ENCODE peak calls at places on chromosomes 12 and 14, in five cellular contexts. One of them, this sample, is unnamed.
A peak's percentile ranks its signal among the peaks of the same experiment; 100 is the strongest.

GRCh38 chr12:124592481-124593160 is 25.2 kb upstream of the NCOR2 start:
- DNase-seq in H1: no peak
- DNase-seq in neuronal stem cell: no peak
- DNase-seq in mesenchymal stem cell: no peak
- DNase-seq in IMR-90: no peak
- DNase-seq in this sample: no peak

GRCh38 chr12:49622501-49623141 is 740 bp upstream of the PRPF40B start:
- DNase-seq in IMR-90: peak; percentile 3
- DNase-seq in H1: peak; percentile 66
- DNase-seq in mesenchymal stem cell: no peak
- DNase-seq in neuronal stem cell: no peak
- DNase-seq in this sample: peak; percentile 64

GRCh38 chr12:131455581-131456110 is 255.2 kb upstream of the SFSWAP start:
- DNase-seq in mesenchymal stem cell: no peak
- DNase-seq in H1: no peak
- DNase-seq in IMR-90: no peak
- DNase-seq in neuronal stem cell: no peak
- DNase-seq in this sample: peak; percentile 18

GRCh38 chr12:10016881-10017280 is 6.5 kb downstream of the CLEC12B start:
- DNase-seq in IMR-90: no peak
- DNase-seq in mesenchymal stem cell: no peak
- DNase-seq in neuronal stem cell: no peak
- DNase-seq in H1: no peak
- DNase-seq in this sample: no peak

GRCh38 chr12:45268672-45269406 is 52.9 kb downstream of the ANO6 start:
- DNase-seq in IMR-90: peak; percentile 82
- DNase-seq in mesenchymal stem cell: peak; percentile 89
- DNase-seq in neuronal stem cell: no peak
- DNase-seq in H1: no peak
- DNase-seq in this sample: no peak

GRCh38 chr12:122811777-122812176 is 23.5 kb upstream of the HIP1R start:
- DNase-seq in neuronal stem cell: no peak
- DNase-seq in H1: no peak
- DNase-seq in IMR-90: no peak
- DNase-seq in mesenchymal stem cell: no peak
- DNase-seq in this sample: no peak

GRCh38 chr14:64766430-64767151 is 62.4 kb downstream of the PLEKHG3 start:
- DNase-seq in IMR-90: no peak
- DNase-seq in H1: no peak
- DNase-seq in neuronal stem cell: no peak
- DNase-seq in mesenchymal stem cell: no peak
- DNase-seq in this sample: peak; percentile 81

GRCh38 chr12:2868986-2869385 is 8.0 kb downstream of the FOXM1 start:
- DNase-seq in IMR-90: peak; percentile 73
- DNase-seq in neuronal stem cell: no peak
- DNase-seq in mesenchymal stem cell: peak; percentile 56
- DNase-seq in H1: no peak
- DNase-seq in this sample: no peak

GRCh38 chr12:11666651-11667050 is 17.2 kb downstream of the ETV6 start:
- DNase-seq in H1: no peak
- DNase-seq in mesenchymal stem cell: no peak
- DNase-seq in IMR-90: no peak
- DNase-seq in neuronal stem cell: no peak
- DNase-seq in this sample: peak; percentile 66

GRCh38 chr12:94697631-94698030 is 47.3 kb upstream of the TMCC3 start:
- DNase-seq in mesenchymal stem cell: no peak
- DNase-seq in IMR-90: no peak
- DNase-seq in neuronal stem cell: no peak
- DNase-seq in H1: no peak
- DNase-seq in this sample: no peak

DNA sequence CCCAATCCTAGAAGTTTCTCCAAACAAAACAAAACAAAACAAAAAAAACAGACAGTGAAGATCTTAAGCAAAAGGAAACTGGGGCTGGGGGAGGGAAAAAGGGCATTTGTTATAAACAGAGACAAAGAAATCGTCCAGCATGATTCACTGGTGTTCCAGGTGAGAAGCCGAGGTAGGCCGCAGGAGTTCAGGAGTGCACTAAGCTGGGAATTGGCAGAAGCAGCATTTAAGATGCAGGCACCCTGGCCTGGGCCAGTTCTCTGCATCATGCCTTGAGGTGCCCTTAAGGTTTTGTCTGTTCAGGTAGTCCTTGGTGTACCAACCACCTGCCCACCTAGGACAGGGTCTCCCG is 11.2 kb downstream of the TBX3 start:
- DNase-seq in mesenchymal stem cell: no peak
- DNase-seq in H1: no peak
- DNase-seq in neuronal stem cell: no peak
- DNase-seq in IMR-90: no peak
- DNase-seq in this sample: no peak
- H2BK5ac ChIP-seq in mesenchymal stem cell: no peak overlapping the region
- H2BK5ac ChIP-seq in H1: peak overlapping the region; percentile 26
- H2BK5ac ChIP-seq in neuronal stem cell: no peak overlapping the region
- H2BK5ac ChIP-seq in IMR-90: peak overlapping the region; percentile 89
- H2BK5ac ChIP-seq in this sample: no peak overlapping the region

GRCh38 chr12:25997401-25997973 is 39.0 kb downstream of the RASSF8 start:
- DNase-seq in IMR-90: peak; percentile 93
- DNase-seq in mesenchymal stem cell: peak; percentile 74
- DNase-seq in H1: no peak
- DNase-seq in neuronal stem cell: peak; percentile 63
- DNase-seq in this sample: no peak

GRCh38 chr12:25994901-25995625 is 36.6 kb downstream of the RASSF8 start:
- DNase-seq in mesenchymal stem cell: no peak
- DNase-seq in H1: no peak
- DNase-seq in neuronal stem cell: no peak
- DNase-seq in IMR-90: no peak
- DNase-seq in this sample: no peak

GRCh38 chr12:25996677-25997076 is 38.2 kb downstream of the RASSF8 start:
- DNase-seq in neuronal stem cell: no peak
- DNase-seq in H1: no peak
- DNase-seq in IMR-90: no peak
- DNase-seq in mesenchymal stem cell: no peak
- DNase-seq in this sample: no peak

GRCh38 chr12:25994252-25994651 is 35.8 kb downstream of the RASSF8 start:
- DNase-seq in neuronal stem cell: no peak
- DNase-seq in IMR-90: peak; percentile 96
- DNase-seq in H1: no peak
- DNase-seq in mesenchymal stem cell: no peak
- DNase-seq in this sample: no peak

GRCh38 chr12:25995906-25996305 is 37.4 kb downstream of the RASSF8 start:
- DNase-seq in H1: no peak
- DNase-seq in neuronal stem cell: no peak
- DNase-seq in mesenchymal stem cell: peak; percentile 22
- DNase-seq in IMR-90: peak; percentile 60
- DNase-seq in this sample: no peak
- H2BK15ac ChIP-seq in H1: no peak overlapping the region
- H2BK15ac ChIP-seq in neuronal stem cell: no peak overlapping the region
- H2BK15ac ChIP-seq in mesenchymal stem cell: no peak overlapping the region
- H2BK15ac ChIP-seq in IMR-90: no peak overlapping the region
- H2BK15ac ChIP-seq in this sample: no peak overlapping the region

GRCh38 chr12:87775051-87775450 is 254.2 kb downstream of the C12orf50 start:
- DNase-seq in IMR-90: no peak
- DNase-seq in mesenchymal stem cell: no peak
- DNase-seq in neuronal stem cell: no peak
- DNase-seq in H1: no peak
- DNase-seq in this sample: no peak
- H4K91ac ChIP-seq in IMR-90: no peak overlapping the region
- H4K91ac ChIP-seq in mesenchymal stem cell: no peak overlapping the region
- H4K91ac ChIP-seq in neuronal stem cell: no peak overlapping the region
- H4K91ac ChIP-seq in H1: no peak overlapping the region
- H4K91ac ChIP-seq in this sample: no peak overlapping the region

GRCh38 chr14:91511014-91511466 is 930 bp upstream of the PPP4R3A start:
- DNase-seq in mesenchymal stem cell: no peak
- DNase-seq in neuronal stem cell: peak; percentile 18
- DNase-seq in H1: no peak
- DNase-seq in IMR-90: peak; percentile 23
- DNase-seq in this sample: no peak
- H2BK5ac ChIP-seq in mesenchymal stem cell: no peak overlapping the region
- H2BK5ac ChIP-seq in neuronal stem cell: no peak overlapping the region
- H2BK5ac ChIP-seq in H1: peak overlapping the region; percentile 94
- H2BK5ac ChIP-seq in IMR-90: peak overlapping the region; percentile 82
- H2BK5ac ChIP-seq in this sample: no peak overlapping the region

GRCh38 chr14:23324993-23325392 is 3.7 kb downstream of the PABPN1 start:
- DNase-seq in H1: peak; percentile 24
- DNase-seq in mesenchymal stem cell: no peak
- DNase-seq in neuronal stem cell: no peak
- DNase-seq in IMR-90: no peak
- DNase-seq in this sample: no peak
- H2BK15ac ChIP-seq in H1: no peak overlapping the region
- H2BK15ac ChIP-seq in mesenchymal stem cell: no peak overlapping the region
- H2BK15ac ChIP-seq in neuronal stem cell: no peak overlapping the region
- H2BK15ac ChIP-seq in IMR-90: no peak overlapping the region
- H2BK15ac ChIP-seq in this sample: no peak overlapping the region

GRCh38 chr12:114912811-114913210 is 228.8 kb upstream of the TBX3 start:
- DNase-seq in neuronal stem cell: no peak
- DNase-seq in mesenchymal stem cell: no peak
- DNase-seq in H1: no peak
- DNase-seq in IMR-90: no peak
- DNase-seq in this sample: no peak
- H4K91ac ChIP-seq in neuronal stem cell: no peak overlapping the region
- H4K91ac ChIP-seq in mesenchymal stem cell: no peak overlapping the region
- H4K91ac ChIP-seq in H1: no peak overlapping the region
- H4K91ac ChIP-seq in IMR-90: no peak overlapping the region
- H4K91ac ChIP-seq in this sample: no peak overlapping the region

GRCh38 chr12:65825323-65825572 is 965 bp downstream of the HMGA2 start:
- DNase-seq in neuronal stem cell: no peak
- DNase-seq in H1: no peak
- DNase-seq in IMR-90: no peak
- DNase-seq in mesenchymal stem cell: no peak
- DNase-seq in this sample: no peak

GRCh38 chr12:65824314-65824563 is at the start of gene HMGA2:
- DNase-seq in neuronal stem cell: peak; percentile 72
- DNase-seq in H1: peak; percentile 75
- DNase-seq in IMR-90: peak; percentile 84
- DNase-seq in mesenchymal stem cell: no peak
- DNase-seq in this sample: no peak

GRCh38 chr12:65827827-65828231 is 3.5 kb downstream of the HMGA2 start:
- DNase-seq in H1: no peak
- DNase-seq in neuronal stem cell: no peak
- DNase-seq in mesenchymal stem cell: peak; percentile 27
- DNase-seq in IMR-90: no peak
- DNase-seq in this sample: no peak

GRCh38 chr12:65826513-65827171 is 2.4 kb downstream of the HMGA2 start:
- DNase-seq in IMR-90: peak; percentile 67
- DNase-seq in mesenchymal stem cell: peak; percentile 57
- DNase-seq in neuronal stem cell: no peak
- DNase-seq in H1: no peak
- DNase-seq in this sample: no peak

DNA sequence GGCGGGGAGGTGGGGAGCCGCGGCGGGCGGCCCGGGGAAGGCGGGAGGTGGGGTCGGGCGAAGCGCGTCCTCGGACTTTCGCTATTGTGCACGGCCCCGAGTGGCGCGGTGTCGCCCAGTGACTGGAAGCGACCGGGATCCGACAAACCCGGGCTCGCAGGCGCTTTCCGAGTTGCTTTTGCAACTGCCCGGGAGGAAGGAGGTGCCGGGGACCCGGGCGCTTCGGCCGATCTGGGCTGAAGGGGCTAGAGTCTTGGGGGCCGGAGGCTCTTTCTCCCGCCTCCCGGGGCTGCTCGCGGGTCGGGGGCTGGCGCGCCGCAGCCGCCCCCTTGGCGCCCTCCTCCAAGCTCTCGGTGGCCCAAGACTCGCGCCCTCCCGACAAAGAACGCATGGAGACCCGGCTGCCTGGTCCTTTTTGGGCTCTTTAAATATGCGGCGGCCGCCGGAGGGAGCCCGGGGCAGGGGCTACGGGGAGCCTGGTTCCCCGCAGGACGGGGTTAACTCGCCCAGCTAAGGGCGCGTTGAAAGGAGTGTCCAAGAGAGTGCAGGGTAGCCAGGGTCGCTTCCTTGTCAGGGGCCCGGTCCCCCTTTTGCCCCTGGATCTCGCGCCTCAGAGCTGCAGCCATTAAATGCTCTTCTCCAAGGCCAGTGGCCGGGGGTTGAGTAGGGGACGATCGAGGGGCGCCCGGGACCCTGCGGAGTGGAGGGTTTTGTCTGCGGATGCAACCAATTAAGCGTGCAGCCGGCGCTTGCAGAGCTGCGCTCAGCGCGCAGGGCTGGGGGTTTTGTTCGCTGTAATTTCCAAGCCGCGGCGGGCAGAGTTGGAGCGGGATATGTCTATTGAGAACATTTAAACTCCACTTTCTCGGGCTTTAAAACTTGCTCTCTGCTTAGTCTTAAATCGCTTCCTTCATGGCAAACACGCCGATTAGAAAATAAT is 1.6 kb downstream of the HMGA2 start:
- DNase-seq in IMR-90: peak; percentile 41
- DNase-seq in neuronal stem cell: peak; percentile 48
- DNase-seq in mesenchymal stem cell: peak; percentile 56
- DNase-seq in H1: peak; percentile 74
- DNase-seq in this sample: peak; percentile 58
- H2BK5ac ChIP-seq in IMR-90: peak overlapping the region; percentile 99
- H2BK5ac ChIP-seq in neuronal stem cell: peak overlapping the region; percentile 100
- H2BK5ac ChIP-seq in mesenchymal stem cell: peak overlapping the region; percentile 100
- H2BK5ac ChIP-seq in H1: no peak overlapping the region
- H2BK5ac ChIP-seq in this sample: no peak overlapping the region

This sample was measured in H9.